ENCODE peak calls at places on chromosomes 16 and 17, in four cellular contexts. One of them, this sample, is unnamed.

GRCh38 chr17:77019955-77020379 is 120.8 kb upstream of the SEC14L1 start:
- DNase-seq in GM23248: no peak
- DNase-seq in GM23338: peak
- DNase-seq in HCT116: no peak
- DNase-seq in this sample: no peak

GRCh38 chr16:8885674-8886592 is 3.8 kb downstream of the LITAFD start:
- DNase-seq in GM23248: peak
- DNase-seq in GM23338: peak
- DNase-seq in HCT116: no peak
- DNase-seq in this sample: no peak

GRCh38 chr16:84905965-84906460 is 86.2 kb downstream of the CRISPLD2 start:
- DNase-seq in GM23248: no peak
- DNase-seq in GM23338: no peak
- DNase-seq in HCT116: no peak
- DNase-seq in this sample: no peak

GRCh38 chr16:8961811-8962390 is 1.8 kb downstream of the USP7 start:
- DNase-seq in GM23248: no peak
- DNase-seq in GM23338: no peak
- DNase-seq in HCT116: no peak
- DNase-seq in this sample: no peak

GRCh38 chr17:76014100-76014924 is 12.8 kb downstream of the EVPL start:
- DNase-seq in GM23248: peak
- DNase-seq in GM23338: peak
- DNase-seq in HCT116: peak
- DNase-seq in this sample: no peak

GRCh38 chr16:31274831-31275816 is 15.3 kb downstream of the ITGAM start:
- DNase-seq in GM23248: no peak
- DNase-seq in GM23338: no peak
- DNase-seq in HCT116: no peak
- DNase-seq in this sample: no peak

GRCh38 chr17:80921159-80921558 is 70.5 kb upstream of the CHMP6 start:
- DNase-seq in GM23248: no peak
- DNase-seq in GM23338: no peak
- DNase-seq in HCT116: no peak
- DNase-seq in this sample: no peak

GRCh38 chr17:60091908-60092331 is 13.2 kb upstream of the HEATR6 start:
- DNase-seq in GM23248: peak
- DNase-seq in GM23338: no peak
- DNase-seq in HCT116: no peak
- DNase-seq in this sample: no peak

GRCh38 chr16:19168173-19169080 is at the start of gene SYT17:
- DNase-seq in GM23248: peak
- DNase-seq in GM23338: peak
- DNase-seq in HCT116: no peak
- DNase-seq in this sample: no peak
- TF ChIP-seq EZH2 in GM23248: no peak
- TF ChIP-seq EZH2 in GM23338: no peak
- TF ChIP-seq EZH2 in HCT116: no peak
- TF ChIP-seq EZH2 in this sample: no peak

GRCh38 chr17:7716299-7716886 is 1.2 kb upstream of the DNAH2 start:
- DNase-seq in GM23248: no peak
- DNase-seq in GM23338: peak
- DNase-seq in HCT116: no peak
- DNase-seq in this sample: no peak
- H3K4me3 ChIP-seq in GM23248: peak
- H3K4me3 ChIP-seq in GM23338: peak
- H3K4me3 ChIP-seq in HCT116: peak
- H3K4me3 ChIP-seq in this sample: peak

GRCh38 chr17:45429338-45430005 is 3.2 kb downstream of the ARHGAP27 start:
- DNase-seq in GM23248: peak
- DNase-seq in GM23338: peak
- DNase-seq in HCT116: no peak
- DNase-seq in this sample: no peak
- TF ChIP-seq EZH2 in GM23248: no peak
- TF ChIP-seq EZH2 in GM23338: peak
- TF ChIP-seq EZH2 in HCT116: no peak
- TF ChIP-seq EZH2 in this sample: peak

GRCh38 chr17:31320791-31321190 is 631 bp downstream of the EVI2A start:
- DNase-seq in GM23248: peak
- DNase-seq in GM23338: no peak
- DNase-seq in HCT116: no peak
- DNase-seq in this sample: no peak
- H3K4me3 ChIP-seq in GM23248: peak
- H3K4me3 ChIP-seq in GM23338: no peak
- H3K4me3 ChIP-seq in HCT116: no peak
- H3K4me3 ChIP-seq in this sample: no peak

DNA sequence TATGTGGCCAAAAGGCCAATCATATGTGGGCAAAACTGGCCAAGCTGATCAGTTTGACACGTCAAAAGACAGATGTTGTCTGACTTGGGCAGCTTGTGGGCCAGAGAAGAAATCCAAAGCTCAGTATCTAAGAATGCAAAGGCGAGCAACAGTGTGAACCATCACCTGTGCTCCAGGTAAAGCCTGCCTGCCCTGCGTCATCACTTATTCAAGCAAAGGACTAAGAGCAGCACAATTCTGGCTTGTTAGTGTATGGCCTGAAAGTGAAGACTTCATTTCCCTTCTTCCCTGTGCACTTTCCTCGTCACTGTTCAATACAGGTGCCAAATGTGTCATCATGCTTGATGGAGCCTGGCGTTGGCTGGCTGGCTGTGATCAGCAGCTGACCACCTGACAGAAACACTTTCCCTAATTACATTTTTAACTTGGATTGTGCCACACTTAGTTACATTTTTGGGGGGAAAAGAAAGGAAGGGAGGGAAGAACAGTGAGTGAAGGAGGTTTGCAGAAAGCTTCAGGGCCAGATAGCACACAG is 4.7 kb downstream of the FAM20A start:
- DNase-seq in GM23248: no peak
- DNase-seq in GM23338: no peak
- DNase-seq in HCT116: no peak
- DNase-seq in this sample: no peak
- TF ChIP-seq EZH2 in GM23248: no peak
- TF ChIP-seq EZH2 in GM23338: no peak
- TF ChIP-seq EZH2 in HCT116: no peak
- TF ChIP-seq EZH2 in this sample: no peak

DNA sequence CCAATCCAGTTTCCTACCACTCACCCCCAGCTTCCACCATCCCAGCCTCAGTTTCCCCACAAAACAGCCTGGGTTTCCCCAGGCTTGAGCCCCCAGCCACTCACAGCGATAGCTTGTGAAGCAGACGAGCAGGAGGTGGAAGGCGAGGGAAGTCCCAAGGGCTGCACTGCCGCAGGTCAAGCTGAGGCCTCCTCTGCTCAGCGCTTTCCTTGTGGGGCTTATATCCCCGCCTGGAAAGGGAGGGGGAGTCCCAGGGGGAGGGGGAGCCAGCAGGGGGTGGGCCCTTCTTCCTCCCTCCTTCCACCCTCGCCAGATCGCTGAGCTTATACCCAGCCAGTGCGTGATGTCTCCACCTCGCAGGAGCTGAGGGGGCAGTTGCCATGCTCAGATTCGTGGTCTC is at the start of gene PYY:
- DNase-seq in GM23248: no peak
- DNase-seq in GM23338: peak
- DNase-seq in HCT116: no peak
- DNase-seq in this sample: no peak
- H3K4me3 ChIP-seq in GM23248: peak
- H3K4me3 ChIP-seq in GM23338: peak
- H3K4me3 ChIP-seq in HCT116: no peak
- H3K4me3 ChIP-seq in this sample: no peak

DNA sequence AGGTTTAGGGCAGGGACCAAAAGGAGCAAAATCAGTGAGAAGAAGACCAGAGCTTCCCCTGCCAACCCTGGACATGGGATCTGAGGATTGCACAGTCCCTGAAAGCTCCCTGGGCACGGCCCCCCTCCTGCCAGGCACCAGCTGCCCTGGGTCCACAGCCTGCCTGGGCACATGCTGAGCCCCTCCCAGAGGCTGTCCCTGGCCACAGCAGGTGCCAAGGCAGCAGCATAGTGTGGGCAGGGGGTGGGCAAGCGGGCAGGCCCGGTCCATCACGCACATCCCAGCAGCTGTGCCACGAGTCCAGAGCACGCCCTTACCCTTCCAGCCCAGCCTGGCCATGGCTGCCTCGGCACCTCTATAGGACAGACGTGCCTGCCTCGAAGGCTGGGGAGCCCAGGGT is 12.7 kb downstream of the SCN4A start:
- DNase-seq in GM23248: no peak
- DNase-seq in GM23338: no peak
- DNase-seq in HCT116: no peak
- DNase-seq in this sample: no peak
- TF ChIP-seq EZH2 in GM23248: no peak
- TF ChIP-seq EZH2 in GM23338: no peak
- TF ChIP-seq EZH2 in HCT116: no peak
- TF ChIP-seq EZH2 in this sample: no peak

GRCh38 chr17:7179317-7180254 is at the start of gene ASGR1:
- DNase-seq in GM23248: no peak
- DNase-seq in GM23338: no peak
- DNase-seq in HCT116: no peak
- DNase-seq in this sample: no peak

GRCh38 chr17:7178973-7179316 is 225 bp downstream of the ASGR1 start:
- DNase-seq in GM23248: no peak
- DNase-seq in GM23338: no peak
- DNase-seq in HCT116: no peak
- DNase-seq in this sample: no peak

GRCh38 chr17:7177210-7177953 is 1.8 kb downstream of the ASGR1 start:
- DNase-seq in GM23248: peak
- DNase-seq in GM23338: peak
- DNase-seq in HCT116: no peak
- DNase-seq in this sample: peak

GRCh38 chr17:7176870-7177209 is 2.3 kb downstream of the ASGR1 start:
- DNase-seq in GM23248: peak
- DNase-seq in GM23338: peak
- DNase-seq in HCT116: no peak
- DNase-seq in this sample: no peak

DNA sequence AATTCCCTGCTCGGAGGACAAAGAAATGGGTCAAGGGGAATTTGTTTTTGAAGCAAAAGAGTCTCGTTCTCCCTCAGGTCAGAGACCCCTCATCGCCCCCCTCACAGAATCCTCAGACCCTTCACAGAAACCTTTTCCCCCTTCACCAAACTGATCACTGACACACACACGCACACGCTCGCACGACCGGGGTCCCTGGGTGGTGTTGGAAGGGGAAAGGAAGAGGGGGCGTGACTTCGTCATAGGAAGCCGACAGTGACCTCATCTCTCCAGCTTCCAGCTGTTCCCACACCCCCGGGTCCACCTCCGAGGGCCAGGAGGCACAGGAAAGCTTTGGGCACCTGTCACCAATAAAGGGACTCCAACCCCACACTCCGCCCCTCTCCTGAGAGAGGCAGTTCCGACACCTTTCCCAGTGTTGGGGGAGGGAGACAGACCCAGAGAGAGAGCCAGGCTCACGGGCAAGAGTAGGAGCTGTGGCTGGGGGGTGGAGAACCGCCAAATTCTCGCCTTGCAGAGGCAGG is 1.2 kb downstream of the ASGR1 start:
- DNase-seq in GM23248: peak
- DNase-seq in GM23338: peak
- DNase-seq in HCT116: no peak
- DNase-seq in this sample: no peak
- H3K4me3 ChIP-seq in GM23248: peak
- H3K4me3 ChIP-seq in GM23338: peak
- H3K4me3 ChIP-seq in HCT116: peak
- H3K4me3 ChIP-seq in this sample: peak

DNA sequence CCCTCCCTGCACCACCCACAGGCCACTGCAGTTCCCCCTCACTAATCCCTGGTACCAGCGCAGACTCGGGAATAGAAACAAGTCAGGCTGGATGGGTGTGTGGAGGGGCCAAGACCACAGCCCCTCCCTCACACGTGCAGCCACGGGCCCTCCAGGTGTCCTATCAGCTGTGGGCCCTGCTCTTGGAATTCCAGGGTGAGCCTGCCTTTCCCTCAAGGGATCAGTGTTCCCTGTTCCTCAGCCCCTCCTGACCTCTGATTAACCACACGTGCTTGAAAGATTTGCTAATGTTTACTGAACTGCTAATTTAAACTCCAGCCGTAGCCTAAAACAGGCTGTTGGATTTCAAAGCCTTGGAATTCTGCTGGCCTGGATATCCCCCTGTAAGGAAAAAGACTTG is 146.5 kb downstream of the SOCS1 start:
- DNase-seq in GM23248: no peak
- DNase-seq in GM23338: no peak
- DNase-seq in HCT116: no peak
- DNase-seq in this sample: no peak
- TF ChIP-seq EZH2 in GM23248: no peak
- TF ChIP-seq EZH2 in GM23338: no peak
- TF ChIP-seq EZH2 in HCT116: no peak
- TF ChIP-seq EZH2 in this sample: no peak

DNA sequence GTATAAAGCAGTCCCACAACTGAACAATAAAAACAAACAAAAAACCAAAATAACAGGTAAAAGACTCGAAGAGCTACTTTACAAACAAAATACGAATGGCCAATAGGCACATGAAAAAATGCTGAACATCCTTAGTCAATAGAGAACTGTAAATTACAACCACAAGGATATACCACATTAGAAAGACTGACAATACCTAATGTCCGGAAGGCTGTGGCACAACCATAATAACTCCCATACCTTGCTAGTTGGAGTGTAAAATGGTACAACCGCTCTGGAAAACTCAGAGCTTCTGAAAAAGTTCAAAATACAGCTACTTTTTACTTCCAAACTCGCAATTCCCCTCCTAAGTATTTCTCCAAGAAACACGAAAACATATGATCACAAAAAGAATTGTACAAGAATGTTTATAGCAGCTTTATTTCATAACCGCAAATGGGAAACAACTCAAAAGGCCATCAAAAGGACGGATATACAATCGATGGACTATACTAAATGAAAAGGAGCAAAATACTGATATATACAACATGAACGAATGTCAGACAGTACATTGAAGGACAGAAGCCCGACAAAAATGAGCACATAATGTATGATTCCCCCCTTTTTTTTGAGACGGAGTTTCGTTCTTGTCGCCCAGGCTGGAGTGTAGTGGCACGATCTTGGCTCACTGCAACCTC is 2.3 kb downstream of the TP53 start:
- DNase-seq in GM23248: no peak
- DNase-seq in GM23338: no peak
- DNase-seq in HCT116: no peak
- DNase-seq in this sample: no peak
- H3K4me3 ChIP-seq in GM23248: peak
- H3K4me3 ChIP-seq in GM23338: peak
- H3K4me3 ChIP-seq in HCT116: peak
- H3K4me3 ChIP-seq in this sample: peak